ENCODE peak calls at places on chromosomes 13 and 19, in seven cellular contexts. T, B, Y, C, N, V and Z are unnamed samples.

GRCh38 chr19:42360787-42361544 is 29.1 kb downstream of the CNFN start:
- DNase-seq in C (peak), B (no peak), T (no peak), V (no peak), Y (no peak), N (peak), Z (no peak)

GRCh38 chr19:4088975-4089374 is 22.3 kb upstream of the ZBTB7A start:
- DNase-seq in V (no peak), N (no peak), C (no peak), Y (no peak), T (no peak), B (no peak), Z (no peak)

GRCh38 chr19:45607071-45608029 is 5.3 kb upstream of the GPR4 start:
- DNase-seq in Y (peak), T (peak), N (peak), B (peak), V (peak), C (peak), Z (peak)

GRCh38 chr19:43723588-43723987 is 7.7 kb downstream of the IRGC start:
- DNase-seq in C (no peak), V (no peak), Y (no peak), T (no peak), B (no peak), N (no peak), Z (no peak)

GRCh38 chr13:84400711-84401110 is 518.4 kb upstream of the SLITRK1 start:
- DNase-seq in V (peak), T (no peak), N (peak), C (no peak), B (peak), Y (no peak), Z (no peak)

GRCh38 chr19:35267818-35268545 is 780 bp upstream of the USF2 start:
- DNase-seq in N (peak), V (no peak), C (peak), Y (peak), B (peak), T (peak), Z (peak)

GRCh38 chr13:99566125-99567083 is 65.1 kb downstream of the TM9SF2 start:
- DNase-seq in Y (no peak), N (no peak), C (no peak), B (no peak), V (no peak), T (no peak), Z (no peak)

GRCh38 chr13:25034173-25034572 is 61.8 kb upstream of the PABPC3 start:
- DNase-seq in C (no peak), N (no peak), Y (no peak), B (no peak), V (no peak), T (no peak), Z (no peak)

GRCh38 chr19:22427587-22428298 is 5.6 kb upstream of the ZNF98 start:
- DNase-seq in B (no peak), N (no peak), T (peak), C (no peak), Y (no peak), V (no peak), Z (no peak)

GRCh38 chr19:55647732-55648656 is at the start of gene CCDC106:
- DNase-seq in Y (peak), V (no peak), B (peak), N (peak), T (peak), C (peak), Z (peak)

GRCh38 chr13:98393873-98394272 is 183.0 kb downstream of the STK24 start:
- DNase-seq in Y (no peak), T (no peak), N (no peak), C (no peak), B (no peak), V (no peak), Z (no peak)

GRCh38 chr13:80338781-80339577 is 1.9 kb downstream of the SPRY2 start:
- DNase-seq in V (peak), N (peak), T (peak), Y (peak), B (peak), C (peak), Z (peak)

GRCh38 chr13:60753641-60754040 is 356.6 kb downstream of the TDRD3 start:
- DNase-seq in N (no peak), T (no peak), Y (no peak), B (no peak), C (no peak), V (no peak), Z (no peak)

GRCh38 chr13:99505814-99506269 is 4.6 kb downstream of the TM9SF2 start:
- DNase-seq in B (no peak), V (no peak), C (no peak), Y (no peak), T (no peak), N (peak), Z (no peak)

GRCh38 chr13:21435710-21436151 is 23.4 kb downstream of the ZDHHC20 start:
- DNase-seq in T (no peak), N (peak), B (peak), C (no peak), V (peak), Y (peak), Z (peak)

GRCh38 chr13:55566779-55567178 is 1573.9 kb upstream of the PRR20A start:
- DNase-seq in B (no peak), V (no peak), N (no peak), T (no peak), Y (no peak), C (no peak), Z (no peak)

GRCh38 chr19:17170538-17171297 is 44.4 kb upstream of the USE1 start:
- DNase-seq in N (no peak), Y (no peak), T (no peak), C (no peak), B (no peak), V (no peak), Z (no peak)

GRCh38 chr19:29672933-29673336 is 7.7 kb downstream of the PLEKHF1 start:
- DNase-seq in T (no peak), C (no peak), N (no peak), B (no peak), Y (no peak), V (no peak), Z (no peak)

GRCh38 chr13:45055902-45056648 is 64.2 kb upstream of the GTF2F2 start:
- DNase-seq in B (peak), V (no peak), T (no peak), Y (no peak), C (no peak), N (peak), Z (no peak)

GRCh38 chr13:44930907-44931676 is 58.2 kb downstream of the NUFIP1 start:
- DNase-seq in Y (no peak), V (no peak), T (no peak), C (peak), N (peak), B (no peak), Z (no peak)

GRCh38 chr13:31093145-31093885 is 68.4 kb downstream of the HSPH1 start:
- DNase-seq in C (no peak), V (no peak), Y (no peak), B (peak), N (no peak), T (no peak), Z (no peak)

GRCh38 chr13:83753912-83754624 is 128.2 kb downstream of the SLITRK1 start:
- DNase-seq in C (no peak), T (no peak), Y (no peak), N (peak), B (no peak), V (no peak), Z (no peak)

GRCh38 chr19:7663711-7664110 is 5.1 kb upstream of the RETN start:
- DNase-seq in C (no peak), V (no peak), T (no peak), B (no peak), N (no peak), Y (no peak), Z (no peak)

GRCh38 chr19:46639356-46640061 is 3.5 kb upstream of the GNG8 start:
- DNase-seq in Y (no peak), V (no peak), T (no peak), C (no peak), N (peak), B (no peak), Z (no peak)

GRCh38 chr13:57992416-57992815 is 360.9 kb downstream of the PCDH17 start:
- DNase-seq in T (no peak), C (no peak), Y (no peak), V (no peak), B (no peak), N (peak), Z (no peak)

GRCh38 chr19:47111081-47111589 is 2.4 kb downstream of the ZC3H4 start:
- DNase-seq in C (peak), V (no peak), B (no peak), T (peak), N (no peak), Y (peak), Z (no peak)

GRCh38 chr19:32234663-32235217 is 110.7 kb upstream of the ZNF507 start:
- DNase-seq in N (no peak), V (no peak), B (no peak), Y (no peak), T (no peak), C (no peak), Z (no peak)

GRCh38 chr13:35573639-35574038 is 97.2 kb upstream of the MAB21L1 start:
- DNase-seq in C (no peak), V (no peak), Y (no peak), T (no peak), N (no peak), B (no peak), Z (no peak)

GRCh38 chr19:36030264-36031148 is 2.2 kb downstream of the CLIP3 start:
- DNase-seq in V (no peak), T (no peak), Y (no peak), N (peak), C (no peak), B (no peak), Z (no peak)

GRCh38 chr13:99417151-99417820 is 84.0 kb upstream of the TM9SF2 start:
- DNase-seq in V (no peak), N (no peak), C (peak), B (no peak), Y (no peak), T (peak), Z (no peak)

GRCh38 chr19:16521715-16522289 is 20.4 kb downstream of the CHERP start:
- DNase-seq in C (no peak), T (no peak), Y (no peak), V (no peak), B (no peak), N (no peak), Z (no peak)

GRCh38 chr13:34361528-34361927 is 543.6 kb downstream of the RFC3 start:
- DNase-seq in B (no peak), Y (no peak), N (peak), T (no peak), C (no peak), V (no peak), Z (no peak)

GRCh38 chr19:54903303-54903702 is 2.6 kb upstream of the NCR1 start:
- DNase-seq in B (no peak), T (no peak), V (no peak), Y (no peak), C (no peak), N (no peak), Z (no peak)

GRCh38 chr19:13574933-13575332 is 68.7 kb upstream of the CACNA1A start:
- DNase-seq in V (no peak), C (peak), Y (no peak), B (peak), T (no peak), N (no peak), Z (no peak)

GRCh38 chr13:60765700-60766411 is 368.8 kb downstream of the TDRD3 start:
- DNase-seq in V (no peak), C (no peak), N (peak), Y (peak), B (no peak), T (no peak), Z (peak)

GRCh38 chr13:61410669-61411297 is 4.9 kb downstream of the PCDH20 start:
- DNase-seq in Y (no peak), T (no peak), C (no peak), B (peak), N (peak), V (no peak), Z (no peak)

GRCh38 chr13:114109646-114110045 is 22.8 kb downstream of the RASA3 start:
- DNase-seq in V (no peak), B (no peak), N (no peak), T (peak), Y (no peak), C (peak), Z (no peak)

GRCh38 chr19:36986601-36987000 is 70.5 kb downstream of the ZNF568 start:
- DNase-seq in Y (no peak), T (no peak), V (no peak), C (no peak), N (no peak), B (no peak), Z (no peak)

GRCh38 chr19:3768015-3768747 is 3.8 kb downstream of the RAX2 start:
- DNase-seq in Y (no peak), B (no peak), V (no peak), T (no peak), N (no peak), C (peak), Z (no peak)

GRCh38 chr19:58396691-58397532 is 1.5 kb downstream of the RNF225 start:
- DNase-seq in V (no peak), N (no peak), Y (no peak), C (peak), B (no peak), T (no peak), Z (no peak)

DNA sequence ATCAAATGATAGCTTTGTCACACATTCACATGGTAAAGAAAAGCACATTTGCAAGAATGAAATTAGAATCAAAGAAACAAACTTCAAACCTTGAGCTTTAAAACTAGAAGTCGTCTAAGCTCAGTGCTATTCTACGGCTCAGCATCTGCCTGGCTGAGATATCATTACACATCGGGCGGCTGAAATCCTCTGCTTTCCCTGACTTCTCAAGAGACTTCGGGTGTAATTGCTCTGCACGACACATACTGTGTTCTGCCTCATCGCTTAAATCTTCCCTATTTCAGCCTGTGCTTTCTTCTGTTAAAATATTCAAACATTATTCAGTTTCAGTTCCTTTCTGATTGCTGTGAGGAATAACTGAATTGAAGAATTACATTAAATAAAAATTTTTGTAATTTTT is 265.3 kb downstream of the NALCN start:
- DNase-seq in B (no peak), V (no peak), C (no peak), T (no peak), Y (no peak), N (peak), Z (no peak)
- H3K27ac ChIP-seq in B (no peak), V (no peak), C (no peak), T (no peak), Y (no peak), N (no peak), Z (no peak)

DNA sequence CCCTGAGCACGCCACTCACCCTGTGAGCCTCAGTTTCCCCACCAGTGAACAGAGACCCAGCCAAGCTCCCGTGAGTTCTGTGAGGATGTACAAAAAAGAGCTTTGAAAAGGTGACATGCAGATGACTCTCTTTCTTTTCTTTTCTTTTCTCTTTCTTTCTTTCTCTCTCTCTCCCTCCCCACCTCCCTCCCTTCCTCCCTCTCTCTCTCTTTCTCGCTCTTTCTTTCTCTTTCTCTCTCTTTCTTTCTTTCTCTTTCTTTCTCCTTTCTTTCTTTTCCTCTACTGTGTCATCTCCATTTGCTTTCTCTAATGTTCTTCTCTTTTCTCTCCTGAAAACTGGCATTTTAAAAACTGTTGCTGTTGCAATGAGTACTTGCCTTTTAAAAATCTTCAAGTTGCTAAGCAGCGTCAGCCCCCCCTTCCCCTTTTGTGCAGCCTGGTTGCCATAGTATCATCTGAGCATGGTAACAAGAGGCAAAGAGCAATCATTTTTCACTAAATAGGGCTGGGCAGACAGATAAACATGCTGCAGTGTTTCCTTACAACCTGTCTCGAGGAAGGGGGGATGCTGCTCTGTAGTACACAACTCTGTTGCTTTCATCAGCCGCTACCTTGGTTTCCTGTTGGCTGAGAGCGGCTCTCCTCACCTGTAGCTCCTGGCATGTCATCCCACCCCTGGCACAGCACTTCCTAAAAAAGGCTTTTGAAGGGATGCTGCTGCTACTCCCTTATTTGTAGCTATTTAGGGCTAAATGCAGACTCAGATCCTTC is 108.7 kb upstream of the MBNL2 start:
- DNase-seq in T (no peak), V (no peak), B (no peak), N (peak), C (peak), Y (no peak), Z (no peak)
- H3K27ac ChIP-seq in T (no peak), V (no peak), B (no peak), N (no peak), C (no peak), Y (no peak), Z (no peak)

DNA sequence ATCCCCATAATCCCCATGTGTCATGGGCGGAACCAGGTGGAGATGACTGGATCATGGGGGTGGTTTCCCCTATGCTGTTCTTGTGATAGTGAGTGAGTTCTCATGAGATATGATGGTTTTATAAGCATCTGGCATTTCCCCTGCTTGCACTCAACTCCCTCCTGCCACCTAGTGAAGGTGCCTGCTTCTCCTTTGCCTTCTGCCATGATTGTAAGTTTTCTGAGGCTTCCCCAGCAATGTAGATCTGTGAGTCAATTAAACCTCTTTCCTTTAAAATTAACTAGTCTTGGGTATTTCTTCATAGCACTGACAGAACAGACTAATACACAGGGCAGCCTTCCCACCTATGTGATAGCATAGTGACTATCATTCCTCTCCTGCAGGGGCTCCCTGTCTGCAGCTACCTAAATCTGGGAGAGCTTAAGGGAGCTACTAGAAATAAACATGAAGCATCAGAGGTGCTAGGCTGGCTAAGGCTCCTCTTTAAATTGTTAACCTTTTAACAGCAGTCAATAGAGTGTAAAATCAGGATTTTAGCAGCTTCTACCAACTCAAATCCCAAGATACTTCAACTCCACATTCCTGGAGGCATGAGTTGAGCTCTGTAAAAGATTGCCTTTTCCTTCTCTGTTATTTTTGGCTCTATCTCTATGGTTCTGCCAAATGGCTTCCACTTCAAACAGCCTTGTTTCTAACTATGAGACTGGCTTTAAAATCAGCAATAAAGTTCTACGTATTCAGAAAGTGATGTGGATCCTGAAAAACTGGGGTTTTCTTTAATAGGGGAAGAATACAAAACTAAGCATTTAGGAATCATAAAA is 112.3 kb downstream of the VWA8 start:
- DNase-seq in B (no peak), T (no peak), N (peak), Y (no peak), V (no peak), C (peak), Z (no peak)
- H3K27ac ChIP-seq in B (no peak), T (no peak), N (no peak), Y (no peak), V (no peak), C (no peak), Z (no peak)

DNA sequence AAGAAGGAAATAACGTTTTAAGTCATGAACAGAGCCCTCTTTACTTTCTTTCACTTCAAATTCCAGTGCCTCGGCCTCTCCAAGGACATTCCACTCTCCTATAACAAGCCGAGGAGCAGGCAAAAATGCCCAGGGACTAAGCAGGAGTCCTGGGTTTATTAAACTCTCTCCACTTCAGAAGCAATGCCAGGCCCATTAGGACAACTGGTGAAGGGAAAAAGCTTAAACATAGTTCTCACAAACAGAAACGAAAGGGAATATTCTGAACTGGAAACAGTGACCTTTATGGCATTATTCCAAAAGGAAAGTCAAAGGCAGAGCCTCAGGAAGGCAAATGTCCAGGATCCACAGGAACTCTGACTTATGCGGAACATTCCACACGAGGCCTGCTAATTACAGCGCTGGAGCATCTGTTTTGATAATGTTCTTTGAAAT is 30.9 kb upstream of the MED4 start:
- DNase-seq in V (no peak), Y (peak), B (no peak), N (peak), C (no peak), T (no peak), Z (no peak)
- H3K27ac ChIP-seq in V (no peak), Y (peak), B (no peak), N (no peak), C (no peak), T (peak), Z (peak)

GRCh38 chr19:51124216-51124615 is 490 bp upstream of the SIGLEC9 start:
- DNase-seq in V (no peak), N (no peak), C (no peak), B (no peak), Y (no peak), T (no peak), Z (no peak)

GRCh38 chr19:51123381-51124186 is 1.1 kb upstream of the SIGLEC9 start:
- DNase-seq in N (no peak), C (no peak), Y (peak), T (peak), B (no peak), V (no peak), Z (no peak)

GRCh38 chr19:51127032-51127431 is 2.3 kb downstream of the SIGLEC9 start:
- DNase-seq in B (no peak), T (peak), V (no peak), Y (no peak), C (no peak), N (no peak), Z (no peak)

GRCh38 chr19:51125421-51126075 is 842 bp downstream of the SIGLEC9 start:
- DNase-seq in Y (no peak), V (no peak), C (peak), T (no peak), N (no peak), B (no peak), Z (no peak)

GRCh38 chr19:51124729-51125128 is at the start of gene SIGLEC9:
- DNase-seq in C (no peak), Y (no peak), T (no peak), V (no peak), B (no peak), N (no peak), Z (no peak)
- H3K27ac ChIP-seq in C (no peak), Y (no peak), T (peak), V (no peak), B (no peak), N (no peak), Z (no peak)

GRCh38 chr19:41076286-41076685 is 12.0 kb upstream of the CYP2A13 start:
- DNase-seq in Y (no peak), C (no peak), N (no peak), B (no peak), V (no peak), T (no peak), Z (no peak)
- H3K27ac ChIP-seq in Y (no peak), C (no peak), N (no peak), B (no peak), V (no peak), T (no peak), Z (no peak)

GRCh38 chr19:1653300-1653628 is 849 bp upstream of the TCF3 start:
- DNase-seq in V (no peak), Y (no peak), N (no peak), T (no peak), C (no peak), B (no peak), Z (peak)
- H3K27ac ChIP-seq in V (peak), Y (peak), N (peak), T (peak), C (no peak), B (peak), Z (peak)